ENCODE peak calls at places on chromosomes 16 and 17, in nine cellular contexts. W is tibial nerve, R is astrocyte of the spinal cord, X is A549, M is HFF-Myc, A is uterus, J is body of pancreas, S is GM10248, T is HFFc6. Z is an unnamed sample.

GRCh38 chr16:82587289-82587688 is 39.5 kb upstream of the CDH13 start:
- DNase-seq in W (no peak), R (no peak), X (no peak), M (no peak), A (no peak), J (no peak), S (no peak), T (no peak), Z (no peak)

GRCh38 chr17:8121531-8122390 is 2.1 kb downstream of the HES7 start:
- DNase-seq in W (peak), R (peak), X (peak), M (no peak), A (peak), J (peak), S (peak), T (peak), Z (no peak)

GRCh38 chr16:14109782-14110727 is 38.9 kb downstream of the MRTFB start:
- DNase-seq in W (no peak), R (no peak), X (no peak), M (no peak), A (no peak), J (peak), S (no peak), T (no peak), Z (no peak)

GRCh38 chr16:81061307-81061640 is 15.8 kb downstream of the C16orf46 start:
- DNase-seq in W (no peak), R (no peak), X (no peak), M (no peak), A (no peak), J (no peak), S (no peak), T (no peak), Z (no peak)

GRCh38 chr17:68375566-68375965 is 81.7 kb downstream of the WIPI1 start:
- DNase-seq in W (no peak), R (no peak), X (no peak), M (no peak), A (no peak), J (no peak), S (no peak), T (no peak), Z (no peak)

GRCh38 chr16:88781140-88782077 is 3.6 kb downstream of the PIEZO1 start:
- DNase-seq in W (no peak), R (no peak), X (no peak), M (no peak), A (no peak), J (no peak), S (peak), T (no peak), Z (no peak)

GRCh38 chr17:49996495-49997255 is 1.7 kb upstream of the DLX3 start:
- DNase-seq in W (peak), R (peak), X (peak), M (no peak), A (peak), J (peak), S (peak), T (no peak), Z (no peak)

GRCh38 chr17:7468814-7469438 is 10.5 kb downstream of the ZBTB4 start:
- DNase-seq in W (no peak), R (no peak), X (no peak), M (no peak), A (peak), J (no peak), S (no peak), T (no peak), Z (no peak)

GRCh38 chr17:74868908-74869255 is 3.9 kb downstream of the FDXR start:
- DNase-seq in W (no peak), R (no peak), X (no peak), M (no peak), A (no peak), J (no peak), S (no peak), T (no peak), Z (no peak)

GRCh38 chr17:81489012-81489968 is 23.3 kb downstream of the ACTG1 start:
- DNase-seq in W (no peak), R (no peak), X (no peak), M (no peak), A (no peak), J (no peak), S (no peak), T (no peak), Z (no peak)

GRCh38 chr17:19247423-19247822 is 10.3 kb downstream of the EPN2 start:
- DNase-seq in W (no peak), R (no peak), X (no peak), M (no peak), A (no peak), J (no peak), S (no peak), T (no peak), Z (no peak)

GRCh38 chr17:45759761-45760160 is 24.4 kb upstream of the CRHR1 start:
- DNase-seq in W (no peak), R (no peak), X (peak), M (no peak), A (no peak), J (no peak), S (no peak), T (no peak), Z (no peak)

GRCh38 chr17:4565209-4566141 is 5.1 kb upstream of the GGT6 start:
- DNase-seq in W (peak), R (peak), X (peak), M (peak), A (peak), J (peak), S (peak), T (peak), Z (peak)

GRCh38 chr17:6421700-6422604 is 13.0 kb downstream of the AIPL1 start:
- DNase-seq in W (peak), R (peak), X (peak), M (no peak), A (peak), J (peak), S (peak), T (peak), Z (peak)

GRCh38 chr17:59451706-59452105 is 113.7 kb upstream of the DHX40 start:
- DNase-seq in W (no peak), R (peak), X (no peak), M (no peak), A (no peak), J (no peak), S (no peak), T (peak), Z (no peak)

GRCh38 chr17:38325221-38325851 is 18.4 kb downstream of the GPR179 start:
- DNase-seq in W (no peak), R (no peak), X (no peak), M (no peak), A (no peak), J (no peak), S (no peak), T (no peak), Z (no peak)

GRCh38 chr16:88368036-88368435 is 14.7 kb upstream of the ZNF469 start:
- DNase-seq in W (no peak), R (no peak), X (no peak), M (no peak), A (no peak), J (no peak), S (no peak), T (no peak), Z (no peak)

GRCh38 chr17:4378626-4379025 is 12.2 kb upstream of the UBE2G1 start:
- DNase-seq in W (no peak), R (no peak), X (no peak), M (no peak), A (no peak), J (no peak), S (no peak), T (no peak), Z (no peak)

DNA sequence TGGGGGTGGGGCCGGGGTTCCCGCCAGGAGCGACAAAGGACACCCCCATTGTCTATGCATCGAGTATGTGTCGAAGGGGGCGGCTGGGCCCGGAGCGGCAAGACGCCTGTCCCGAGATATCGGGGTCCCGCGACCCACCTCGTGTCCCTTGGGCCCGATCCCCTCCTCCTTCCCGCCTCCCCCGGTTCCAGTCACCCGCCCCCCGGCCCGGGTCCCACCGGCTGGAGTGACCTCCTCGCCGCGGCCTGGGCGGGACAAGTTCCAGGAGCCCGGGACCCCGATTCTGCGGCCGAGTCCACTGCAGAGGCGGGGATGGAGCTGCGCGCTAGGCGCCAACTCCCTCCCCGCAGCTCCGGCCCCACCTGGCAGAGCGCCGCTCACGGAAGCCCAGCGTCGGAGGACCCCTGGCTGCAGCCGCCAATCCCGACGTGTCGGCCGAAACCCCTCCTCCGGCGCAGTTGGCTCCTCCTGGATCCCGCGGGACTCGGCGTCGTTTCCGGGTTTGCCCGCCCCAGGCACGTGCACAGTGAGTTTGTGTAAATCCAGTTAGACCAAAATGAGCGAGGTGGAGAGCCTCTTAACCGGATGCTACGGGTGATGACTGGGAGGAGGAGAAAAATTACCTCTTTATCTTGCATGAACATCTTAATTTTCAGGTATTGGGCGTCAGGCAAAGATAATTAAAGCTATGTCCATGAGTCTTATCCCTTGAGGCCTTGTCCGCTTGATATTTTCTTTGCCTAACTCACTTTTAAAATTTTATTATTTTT is at the start of gene NMRAL1:
- DNase-seq in W (peak), R (peak), X (peak), M (peak), A (peak), J (peak), S (peak), T (peak), Z (no peak)
- TF ChIP-seq CTCF in W (no peak), R (no peak), X (no peak), M (no peak), A (no peak), J (peak), S (no peak), T (no peak), Z (no peak)

GRCh38 chr17:76378548-76379274 is 5.7 kb upstream of the SPHK1 start:
- DNase-seq in W (no peak), R (no peak), X (no peak), M (no peak), A (no peak), J (no peak), S (no peak), T (no peak), Z (no peak)

GRCh38 chr17:76381633-76382304 is 2.6 kb upstream of the SPHK1 start:
- DNase-seq in W (peak), R (no peak), X (no peak), M (no peak), A (no peak), J (peak), S (no peak), T (no peak), Z (no peak)

GRCh38 chr17:76382305-76382802 is 2.1 kb upstream of the SPHK1 start:
- DNase-seq in W (no peak), R (peak), X (no peak), M (no peak), A (no peak), J (peak), S (no peak), T (no peak), Z (no peak)

GRCh38 chr17:76379275-76379641 is 5.2 kb upstream of the SPHK1 start:
- DNase-seq in W (no peak), R (no peak), X (no peak), M (no peak), A (no peak), J (no peak), S (no peak), T (no peak), Z (no peak)

DNA sequence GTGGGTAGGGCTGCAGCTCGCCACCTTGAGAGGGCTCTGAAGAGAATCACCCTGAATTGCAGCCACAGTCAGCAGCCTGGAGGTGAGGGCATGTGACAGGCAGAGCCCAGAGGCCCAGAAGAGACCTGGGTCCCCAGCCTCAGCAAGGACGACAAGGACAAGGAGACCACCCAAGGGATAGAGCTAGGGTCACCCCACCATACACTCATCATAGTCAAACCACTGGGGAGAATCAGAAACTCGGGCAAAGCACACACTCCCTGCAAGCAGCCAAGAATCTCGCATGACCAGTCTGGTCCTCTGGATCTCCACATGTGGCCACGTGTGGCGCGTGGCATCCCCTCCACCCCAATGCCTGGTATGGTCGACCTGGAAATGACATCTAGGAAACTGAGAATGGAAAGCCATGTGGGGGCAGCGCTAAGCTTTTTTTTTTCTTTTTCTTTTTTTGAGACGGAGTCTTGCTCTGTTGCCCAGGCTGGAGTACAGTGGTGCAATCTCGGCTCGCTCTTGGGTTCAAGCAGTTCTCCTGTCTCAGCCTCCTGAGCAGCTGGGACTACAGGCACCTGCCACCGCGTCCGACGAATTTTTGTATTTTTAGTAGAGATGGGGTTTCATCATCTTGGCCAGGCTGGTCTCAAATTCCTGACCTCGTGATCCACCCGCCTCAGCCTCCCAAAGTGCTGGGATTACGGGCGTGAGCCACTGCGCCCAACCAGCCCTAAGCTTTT is 4.6 kb upstream of the SPHK1 start:
- DNase-seq in W (no peak), R (no peak), X (no peak), M (no peak), A (no peak), J (no peak), S (no peak), T (no peak), Z (no peak)
- TF ChIP-seq CTCF in W (no peak), R (no peak), X (no peak), M (no peak), A (no peak), J (no peak), S (no peak), T (no peak), Z (no peak)

GRCh38 chr17:39531252-39531651 is 70.0 kb downstream of the CDK12 start:
- DNase-seq in W (no peak), R (no peak), X (no peak), M (no peak), A (no peak), J (no peak), S (no peak), T (no peak), Z (no peak)

GRCh38 chr17:39529455-39529854 is 68.2 kb downstream of the CDK12 start:
- DNase-seq in W (no peak), R (no peak), X (no peak), M (no peak), A (no peak), J (no peak), S (no peak), T (no peak), Z (no peak)

GRCh38 chr17:39527220-39527813 is 66.0 kb downstream of the CDK12 start:
- DNase-seq in W (peak), R (no peak), X (no peak), M (no peak), A (no peak), J (no peak), S (no peak), T (no peak), Z (no peak)

GRCh38 chr17:39530513-39530912 is 69.2 kb downstream of the CDK12 start:
- DNase-seq in W (no peak), R (no peak), X (no peak), M (no peak), A (no peak), J (no peak), S (no peak), T (no peak), Z (no peak)

DNA sequence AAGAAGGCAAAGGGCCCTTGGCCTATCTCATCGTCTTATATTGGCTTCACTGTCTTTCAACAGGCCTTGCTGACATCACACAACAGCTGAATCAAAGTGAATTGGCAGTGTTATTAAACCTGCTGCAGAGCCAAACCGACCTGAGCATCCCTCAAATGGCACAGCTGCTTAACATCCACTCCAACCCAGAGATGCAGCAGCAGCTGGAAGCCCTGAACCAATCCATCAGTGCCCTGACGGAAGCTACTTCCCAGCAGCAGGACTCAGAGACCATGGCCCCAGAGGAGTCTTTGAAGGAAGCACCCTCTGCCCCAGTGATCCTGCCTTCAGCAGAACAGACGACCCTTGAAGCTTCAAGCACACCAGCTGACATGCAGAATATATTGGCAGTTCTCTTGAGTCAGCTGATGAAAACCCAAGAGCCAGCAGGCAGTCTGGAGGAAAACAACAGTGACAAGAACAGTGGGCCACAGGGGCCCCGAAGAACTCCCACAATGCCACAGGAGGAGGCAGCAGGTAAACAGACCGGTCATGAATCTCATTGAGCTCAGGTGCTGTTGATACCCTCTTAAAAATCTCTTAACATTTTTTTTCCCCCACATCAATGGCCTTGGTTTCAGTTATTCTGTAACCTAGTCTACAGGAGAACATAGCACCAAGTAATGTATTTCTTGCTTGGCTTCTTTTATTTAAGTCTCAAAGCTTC is 64.7 kb downstream of the CDK12 start:
- DNase-seq in W (no peak), R (no peak), X (no peak), M (no peak), A (no peak), J (no peak), S (no peak), T (no peak), Z (no peak)
- TF ChIP-seq CTCF in W (no peak), R (no peak), X (no peak), M (no peak), A (no peak), J (no peak), S (no peak), T (no peak), Z (no peak)

GRCh38 chr17:79721993-79722671 is 8.6 kb upstream of the ENPP7 start:
- DNase-seq in W (no peak), R (no peak), X (peak), M (no peak), A (no peak), J (peak), S (no peak), T (peak), Z (no peak)
- TF ChIP-seq CTCF in W (no peak), R (peak), X (peak), M (no peak), A (no peak), J (no peak), S (no peak), T (peak), Z (peak)

DNA sequence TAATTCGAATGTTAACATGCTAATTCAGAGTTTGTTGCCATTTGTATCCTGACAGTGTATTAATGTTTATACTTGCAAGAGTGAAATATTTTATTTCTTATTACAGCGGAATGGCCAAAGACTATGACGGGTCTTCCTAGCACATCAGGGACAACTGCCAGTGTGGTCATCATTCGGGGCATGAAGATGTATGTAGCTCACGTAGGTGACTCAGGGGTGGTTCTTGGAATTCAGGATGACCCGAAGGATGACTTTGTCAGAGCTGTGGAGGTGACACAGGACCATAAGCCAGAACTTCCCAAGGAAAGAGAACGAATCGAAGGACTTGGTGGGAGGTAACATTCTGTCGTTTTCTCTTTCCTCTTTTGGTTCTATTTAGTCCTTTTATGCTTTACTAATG is 23.4 kb downstream of the PPM1D start:
- DNase-seq in W (no peak), R (no peak), X (no peak), M (no peak), A (no peak), J (no peak), S (no peak), T (no peak), Z (no peak)
- TF ChIP-seq CTCF in W (no peak), R (no peak), X (no peak), M (no peak), A (no peak), J (no peak), S (no peak), T (no peak), Z (no peak)

GRCh38 chr16:4415538-4416199 is 727 bp downstream of the CORO7 start:
- DNase-seq in W (peak), R (no peak), X (peak), M (no peak), A (no peak), J (peak), S (no peak), T (no peak), Z (no peak)
- TF ChIP-seq CTCF in W (no peak), R (no peak), X (no peak), M (no peak), A (no peak), J (no peak), S (no peak), T (no peak), Z (no peak)

DNA sequence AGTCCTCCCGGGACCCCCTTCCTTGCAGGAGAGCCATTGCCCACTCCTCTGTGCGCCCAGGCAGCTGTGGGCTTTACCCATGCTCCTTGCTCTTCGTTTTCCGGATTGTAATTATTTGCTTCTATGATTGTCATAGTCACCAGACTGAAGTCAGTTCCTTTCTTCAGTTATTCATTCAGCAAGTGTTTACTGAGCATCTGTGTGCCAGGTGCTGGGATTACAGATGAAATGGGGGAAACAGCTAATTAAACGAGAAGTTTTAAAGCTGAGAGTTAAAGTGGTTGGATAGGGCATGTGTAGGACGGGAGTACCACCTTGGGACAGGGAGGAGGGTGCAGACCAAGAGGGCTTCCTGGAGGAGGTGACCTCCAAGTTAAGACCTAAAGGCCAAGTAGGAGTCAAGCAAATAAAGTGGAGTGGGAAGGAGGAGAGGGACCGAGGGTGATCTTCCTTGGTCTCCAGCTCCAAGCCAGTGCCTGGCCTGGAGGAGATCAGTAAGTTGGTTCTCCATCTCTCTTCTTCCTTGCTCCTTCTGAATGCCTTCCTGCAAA is 126.6 kb downstream of the OR1D5 start:
- DNase-seq in W (no peak), R (no peak), X (no peak), M (no peak), A (no peak), J (no peak), S (no peak), T (no peak), Z (no peak)
- TF ChIP-seq CTCF in W (no peak), R (no peak), X (no peak), M (no peak), A (no peak), J (no peak), S (no peak), T (no peak), Z (no peak)

GRCh38 chr16:10851512-10851911 is 25.5 kb upstream of the CIITA start:
- DNase-seq in W (no peak), R (no peak), X (no peak), M (no peak), A (no peak), J (no peak), S (no peak), T (no peak), Z (no peak)
- TF ChIP-seq CTCF in W (no peak), R (no peak), X (no peak), M (no peak), A (no peak), J (no peak), S (no peak), T (no peak), Z (no peak)

Z was measured in AG04450.